ENCODE peak calls at places on chromosomes 16 and 17, in four cellular contexts. One of them, this sample, is unnamed.

GRCh38 chr16:58960484-58960883 is 226.4 kb upstream of the GOT2 start:
- DNase-seq in NB4: no peak
- DNase-seq in tibial nerve: no peak
- DNase-seq in fibroblast of lung: no peak
- DNase-seq in this sample: no peak

GRCh38 chr17:27572665-27573064 is 58.3 kb upstream of the LGALS9 start:
- DNase-seq in NB4: peak
- DNase-seq in tibial nerve: no peak
- DNase-seq in fibroblast of lung: no peak
- DNase-seq in this sample: no peak

GRCh38 chr17:9918352-9918751 is 13.3 kb upstream of the RCVRN start:
- DNase-seq in NB4: no peak
- DNase-seq in tibial nerve: no peak
- DNase-seq in fibroblast of lung: no peak
- DNase-seq in this sample: no peak

GRCh38 chr17:73969956-73970355 is 233.5 kb upstream of the RPL38 start:
- DNase-seq in NB4: peak
- DNase-seq in tibial nerve: no peak
- DNase-seq in fibroblast of lung: no peak
- DNase-seq in this sample: no peak

GRCh38 chr17:67730706-67731105 is 13.0 kb downstream of the NOL11 start:
- DNase-seq in NB4: no peak
- DNase-seq in tibial nerve: no peak
- DNase-seq in fibroblast of lung: no peak
- DNase-seq in this sample: no peak

GRCh38 chr17:79129523-79129922 is 54.9 kb downstream of the ENGASE start:
- DNase-seq in NB4: no peak
- DNase-seq in tibial nerve: no peak
- DNase-seq in fibroblast of lung: no peak
- DNase-seq in this sample: no peak

GRCh38 chr16:16014329-16015224 is 65.2 kb downstream of the ABCC1 start:
- DNase-seq in NB4: no peak
- DNase-seq in tibial nerve: peak
- DNase-seq in fibroblast of lung: peak
- DNase-seq in this sample: peak

GRCh38 chr17:3038941-3039340 is 24.5 kb downstream of the OR1D5 start:
- DNase-seq in NB4: no peak
- DNase-seq in tibial nerve: no peak
- DNase-seq in fibroblast of lung: no peak
- DNase-seq in this sample: no peak

GRCh38 chr17:41421116-41421515 is 3.3 kb downstream of the KRT37 start:
- DNase-seq in NB4: no peak
- DNase-seq in tibial nerve: no peak
- DNase-seq in fibroblast of lung: no peak
- DNase-seq in this sample: peak

GRCh38 chr17:51435641-51436091 is 175.3 kb downstream of the UTP18 start:
- DNase-seq in NB4: peak
- DNase-seq in tibial nerve: no peak
- DNase-seq in fibroblast of lung: no peak
- DNase-seq in this sample: peak

GRCh38 chr16:19760336-19761060 is 42.4 kb downstream of the IQCK start:
- DNase-seq in NB4: no peak
- DNase-seq in tibial nerve: no peak
- DNase-seq in fibroblast of lung: no peak
- DNase-seq in this sample: no peak

GRCh38 chr17:31787857-31788570 is 71.0 kb downstream of the COPRS start:
- DNase-seq in NB4: no peak
- DNase-seq in tibial nerve: no peak
- DNase-seq in fibroblast of lung: peak
- DNase-seq in this sample: peak

GRCh38 chr17:57875109-57876022 is 25.5 kb upstream of the MRPS23 start:
- DNase-seq in NB4: peak
- DNase-seq in tibial nerve: peak
- DNase-seq in fibroblast of lung: peak
- DNase-seq in this sample: peak
- TF ChIP-seq CTCF in NB4: no peak
- TF ChIP-seq CTCF in tibial nerve: peak
- TF ChIP-seq CTCF in fibroblast of lung: peak
- TF ChIP-seq CTCF in this sample: peak

GRCh38 chr17:81712468-81713003 is 452 bp downstream of the SLC25A10 start:
- DNase-seq in NB4: peak
- DNase-seq in tibial nerve: no peak
- DNase-seq in fibroblast of lung: no peak
- DNase-seq in this sample: peak
- TF ChIP-seq CTCF in NB4: no peak
- TF ChIP-seq CTCF in tibial nerve: no peak
- TF ChIP-seq CTCF in fibroblast of lung: no peak
- TF ChIP-seq CTCF in this sample: no peak

DNA sequence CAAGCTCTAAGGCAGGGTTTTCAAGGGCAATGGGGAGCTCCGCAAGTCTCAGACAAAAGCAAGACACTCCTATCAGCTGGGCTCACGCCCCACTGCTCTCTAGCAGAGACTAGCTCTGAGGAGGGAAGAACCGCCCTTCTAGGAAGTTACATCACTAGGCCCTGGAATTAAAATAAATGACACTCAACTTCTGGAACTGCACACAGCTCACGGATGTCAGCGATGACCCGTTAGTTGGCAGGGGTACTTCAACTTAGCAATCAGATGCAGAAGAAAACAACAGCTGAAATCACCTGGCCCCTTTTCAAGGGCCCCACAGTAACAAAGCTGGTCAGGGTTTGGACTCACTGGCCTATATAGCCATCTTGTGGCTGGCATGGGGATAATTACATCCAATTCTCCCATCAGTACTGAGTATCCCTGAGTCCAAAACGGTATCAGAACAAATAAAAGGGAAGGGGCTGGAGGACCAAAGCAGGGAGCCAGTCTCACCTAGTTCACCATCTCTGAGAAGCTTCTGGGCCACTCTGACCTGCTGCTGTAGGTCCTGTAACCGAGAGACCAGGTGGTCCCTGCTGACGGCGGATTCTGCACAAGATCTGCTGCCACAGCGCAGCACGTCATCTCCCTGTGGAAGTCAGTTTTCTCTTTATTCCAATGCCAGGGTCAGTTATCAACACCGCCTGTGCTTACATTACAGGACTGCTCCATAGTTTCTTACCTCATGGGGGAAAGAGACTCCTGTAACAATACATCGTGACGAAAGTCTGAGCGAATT is 22.2 kb downstream of the SERPINF1 start:
- DNase-seq in NB4: peak
- DNase-seq in tibial nerve: peak
- DNase-seq in fibroblast of lung: peak
- DNase-seq in this sample: peak
- TF ChIP-seq CTCF in NB4: peak
- TF ChIP-seq CTCF in tibial nerve: peak
- TF ChIP-seq CTCF in fibroblast of lung: peak
- TF ChIP-seq CTCF in this sample: peak

GRCh38 chr17:35117984-35118383 is 1.7 kb downstream of the RAD51D start:
- DNase-seq in NB4: peak
- DNase-seq in tibial nerve: no peak
- DNase-seq in fibroblast of lung: peak
- DNase-seq in this sample: peak
- TF ChIP-seq CTCF in NB4: peak
- TF ChIP-seq CTCF in tibial nerve: no peak
- TF ChIP-seq CTCF in fibroblast of lung: no peak
- TF ChIP-seq CTCF in this sample: peak

GRCh38 chr17:75271233-75271954 is 363 bp upstream of the MIF4GD start:
- DNase-seq in NB4: peak
- DNase-seq in tibial nerve: peak
- DNase-seq in fibroblast of lung: peak
- DNase-seq in this sample: peak

GRCh38 chr17:75271955-75272847 is 1.2 kb upstream of the MIF4GD start:
- DNase-seq in NB4: peak
- DNase-seq in tibial nerve: no peak
- DNase-seq in fibroblast of lung: peak
- DNase-seq in this sample: peak

GRCh38 chr17:75268931-75269330 is 2.1 kb downstream of the MIF4GD start:
- DNase-seq in NB4: peak
- DNase-seq in tibial nerve: no peak
- DNase-seq in fibroblast of lung: no peak
- DNase-seq in this sample: no peak

GRCh38 chr17:75270966-75271232 is at the start of gene MIF4GD:
- DNase-seq in NB4: no peak
- DNase-seq in tibial nerve: no peak
- DNase-seq in fibroblast of lung: no peak
- DNase-seq in this sample: no peak

DNA sequence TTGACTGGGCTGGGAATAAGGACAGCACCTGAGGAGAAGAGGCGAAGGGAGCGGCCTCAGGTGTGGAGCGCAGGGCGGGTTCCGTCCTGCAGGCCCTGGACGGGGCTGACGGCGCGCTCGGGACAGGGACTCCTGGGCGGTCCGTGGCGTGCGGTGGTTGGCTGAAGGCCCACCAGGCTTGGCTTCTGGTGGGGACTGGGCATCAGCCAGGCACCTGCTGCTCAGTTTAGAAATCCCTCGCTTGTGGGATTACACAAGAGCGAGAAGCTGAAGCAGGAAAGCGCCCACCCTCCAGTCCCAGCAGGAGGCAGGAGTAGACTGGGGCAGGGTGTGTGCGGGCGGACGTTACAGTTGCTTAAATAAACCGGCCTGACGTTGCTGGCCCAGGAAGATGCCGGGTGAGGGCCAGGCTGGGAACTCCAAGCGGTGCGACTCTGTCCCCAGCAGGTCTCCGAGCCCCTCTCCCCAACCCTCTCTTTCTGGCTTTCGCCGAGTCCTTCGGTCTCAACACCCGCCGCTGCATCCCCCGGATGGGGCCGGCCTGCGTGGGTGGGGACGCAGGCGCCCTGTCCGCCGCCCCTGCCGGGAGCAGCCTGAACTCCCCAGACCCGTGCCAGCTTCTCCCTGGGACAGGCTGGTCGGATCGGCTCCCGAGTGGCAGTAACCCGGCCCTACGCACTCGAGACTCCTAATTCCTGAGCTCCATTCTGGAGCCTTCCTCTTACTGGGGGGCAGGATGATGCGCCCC is 639 bp downstream of the MIF4GD start:
- DNase-seq in NB4: peak
- DNase-seq in tibial nerve: no peak
- DNase-seq in fibroblast of lung: peak
- DNase-seq in this sample: peak
- TF ChIP-seq CTCF in NB4: peak
- TF ChIP-seq CTCF in tibial nerve: no peak
- TF ChIP-seq CTCF in fibroblast of lung: peak
- TF ChIP-seq CTCF in this sample: peak

DNA sequence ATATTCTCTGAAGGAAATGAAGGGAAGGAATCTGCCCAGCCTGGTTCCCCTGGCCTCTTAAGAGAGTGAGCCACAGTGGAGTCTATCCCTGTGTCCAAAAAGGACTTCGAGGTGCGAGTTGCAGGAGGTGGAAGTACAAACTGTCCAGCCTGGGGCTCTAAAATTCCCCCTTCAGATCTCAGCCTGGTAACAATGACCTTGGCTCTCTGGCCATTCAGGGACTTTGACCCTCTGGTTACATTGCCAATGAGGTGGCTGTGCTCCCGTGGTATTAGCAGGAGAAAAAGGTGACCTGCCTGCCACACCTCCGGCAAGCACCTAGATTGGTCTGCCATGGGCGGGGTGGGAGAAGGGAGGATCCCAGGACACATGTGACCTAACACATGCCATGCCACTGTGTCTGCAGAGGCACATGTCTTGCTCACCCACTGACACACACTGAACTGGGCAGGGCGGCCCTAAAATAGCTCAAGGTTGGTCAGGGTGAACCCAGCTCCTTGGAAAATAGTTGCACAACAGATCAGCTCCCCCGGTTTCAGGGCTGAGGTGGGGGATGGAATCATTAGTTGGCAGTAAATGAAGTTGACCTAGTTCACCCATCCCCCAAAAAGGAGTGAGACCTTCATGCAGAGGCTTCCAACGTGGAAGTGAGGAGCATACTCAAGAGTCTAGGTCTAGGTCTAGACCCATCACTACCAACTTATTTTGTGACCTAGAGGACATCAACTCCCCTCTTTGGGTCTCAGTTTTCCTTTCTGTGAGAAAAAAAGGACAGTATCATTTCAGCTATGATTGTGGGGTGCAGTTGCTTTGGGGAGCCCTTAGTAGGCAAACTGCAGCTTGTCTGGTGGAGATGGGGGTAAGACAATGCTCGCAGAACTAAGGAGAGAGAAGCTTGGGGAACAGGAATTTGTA is 2.2 kb downstream of the NR1D1 start:
- DNase-seq in NB4: peak
- DNase-seq in tibial nerve: peak
- DNase-seq in fibroblast of lung: peak
- DNase-seq in this sample: peak
- TF ChIP-seq CTCF in NB4: no peak
- TF ChIP-seq CTCF in tibial nerve: no peak
- TF ChIP-seq CTCF in fibroblast of lung: no peak
- TF ChIP-seq CTCF in this sample: no peak